ENCODE peak calls at places on chromosomes 16 and 17, in eight cellular contexts. Q is GM23338, D is GM12878, P is H1, C is HCT116, K is SK-N-SH, J is K562, F is HepG2. R is an unnamed sample. For H3K79me2, the result is how much of the 10 kb centered on the place peaks cover.

GRCh38 chr16:86512301-86512859 is 2.1 kb downstream of the FOXF1 start:
- DNase-seq in K (no peak), P (no peak), D (no peak), C (no peak), J (no peak), F (no peak), Q (no peak), R (no peak)

GRCh38 chr16:81261049-81261648 is 22.7 kb downstream of the BCO1 start:
- DNase-seq in K (peak), C (peak), F (peak), Q (peak), D (no peak), P (no peak), J (peak), R (peak)

GRCh38 chr16:30777591-30778297 is 9.3 kb downstream of the ZNF629 start:
- DNase-seq in F (no peak), C (no peak), Q (peak), K (no peak), D (no peak), J (no peak), P (no peak), R (no peak)

GRCh38 chr17:50423553-50424159 is 2.4 kb upstream of the ACSF2 start:
- DNase-seq in F (peak), D (no peak), J (peak), P (no peak), K (no peak), Q (peak), C (peak), R (peak)

GRCh38 chr16:2371421-2371820 is 30.9 kb upstream of the ABCA3 start:
- DNase-seq in K (no peak), F (no peak), J (no peak), P (no peak), C (no peak), Q (no peak), D (no peak), R (peak)

GRCh38 chr16:67885976-67886375 is 1.3 kb downstream of the NRN1L start:
- DNase-seq in F (no peak), P (no peak), J (no peak), C (no peak), D (no peak), K (no peak), Q (no peak), R (no peak)

GRCh38 chr16:47617732-47618131 is 156.6 kb downstream of the PHKB start:
- DNase-seq in P (no peak), C (peak), J (no peak), D (no peak), Q (peak), K (no peak), F (peak), R (no peak)

GRCh38 chr16:14337303-14338191 is 266.4 kb downstream of the MRTFB start:
- DNase-seq in Q (no peak), P (no peak), J (no peak), D (no peak), C (no peak), K (no peak), F (peak), R (no peak)

GRCh38 chr16:72673118-72673517 is 374.8 kb downstream of the ZFHX3 start:
- DNase-seq in F (no peak), J (no peak), Q (peak), K (no peak), C (no peak), D (no peak), P (no peak), R (no peak)

GRCh38 chr16:50548659-50549560 is 714 bp downstream of the NKD1 start:
- DNase-seq in J (no peak), C (no peak), K (peak), P (no peak), Q (peak), D (no peak), F (no peak), R (peak)

GRCh38 chr16:10828851-10829331 is 10.3 kb upstream of the TVP23A start:
- DNase-seq in C (no peak), D (no peak), Q (peak), F (no peak), K (peak), J (no peak), P (no peak), R (peak)

GRCh38 chr17:70268383-70268782 is 99.1 kb downstream of the KCNJ2 start:
- DNase-seq in Q (no peak), J (no peak), D (no peak), K (no peak), P (no peak), F (no peak), C (no peak), R (no peak)

GRCh38 chr16:72769876-72770275 is 278.1 kb downstream of the ZFHX3 start:
- DNase-seq in F (no peak), D (no peak), J (no peak), P (no peak), C (no peak), Q (no peak), K (no peak), R (no peak)

GRCh38 chr17:75130632-75131277 is 787 bp downstream of the NT5C start:
- DNase-seq in J (peak), D (no peak), P (no peak), F (peak), C (peak), Q (peak), K (peak), R (peak)

GRCh38 chr17:67312265-67312664 is 54.1 kb downstream of the PSMD12 start:
- DNase-seq in C (no peak), D (no peak), K (no peak), J (no peak), Q (no peak), F (no peak), P (no peak), R (peak)

DNA sequence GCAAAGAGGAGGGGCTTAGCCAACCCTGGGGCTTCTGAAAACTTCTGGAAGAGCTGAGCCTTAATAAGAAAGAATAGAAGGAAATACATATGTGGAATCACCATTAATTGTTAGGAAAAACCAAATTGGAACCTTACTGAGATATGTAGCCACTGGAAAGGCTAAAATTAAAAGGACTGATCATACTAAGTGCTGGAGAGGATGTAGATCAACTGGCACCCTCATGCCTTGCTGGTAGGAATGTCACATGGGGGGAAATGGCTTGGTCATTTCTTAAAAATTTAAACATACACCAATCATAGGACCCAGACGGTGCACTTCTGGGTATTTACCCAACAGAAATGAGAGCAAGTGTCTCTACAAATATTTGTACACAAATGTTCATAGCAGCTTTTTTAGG is 11.1 kb downstream of the BMERB1 start:
- DNase-seq in D (no peak), K (no peak), Q (no peak), F (no peak), P (no peak), J (no peak), C (no peak), R (no peak)
- H3K79me2 ChIP-seq in D (under half), K (under half), Q (under half), F (under half), P (under half), J (under half), C (under half), R (under half)

GRCh38 chr17:58330997-58331814 is 2.6 kb upstream of the TSPOAP1 start:
- DNase-seq in K (peak), Q (peak), C (no peak), J (peak), F (no peak), D (no peak), P (no peak), R (no peak)

GRCh38 chr17:58328195-58329034 is at the start of gene TSPOAP1:
- DNase-seq in D (peak), K (peak), C (no peak), P (no peak), F (no peak), J (peak), Q (peak), R (no peak)

GRCh38 chr17:58330544-58330996 is 2.0 kb upstream of the TSPOAP1 start:
- DNase-seq in D (no peak), K (peak), P (no peak), F (no peak), C (no peak), J (no peak), Q (no peak), R (no peak)

GRCh38 chr17:58329035-58329807 is 626 bp upstream of the TSPOAP1 start:
- DNase-seq in K (peak), Q (peak), F (peak), J (peak), C (no peak), P (no peak), D (peak), R (no peak)

GRCh38 chr17:58329808-58330543 is 1.4 kb upstream of the TSPOAP1 start:
- DNase-seq in D (peak), P (no peak), J (no peak), K (no peak), Q (no peak), C (no peak), F (no peak), R (no peak)
- TF ChIP-seq POLR2AphosphoS5 in D (peak), P (no peak), J (peak), K (no peak), Q (no peak), C (no peak), F (no peak), R (no peak)

DNA sequence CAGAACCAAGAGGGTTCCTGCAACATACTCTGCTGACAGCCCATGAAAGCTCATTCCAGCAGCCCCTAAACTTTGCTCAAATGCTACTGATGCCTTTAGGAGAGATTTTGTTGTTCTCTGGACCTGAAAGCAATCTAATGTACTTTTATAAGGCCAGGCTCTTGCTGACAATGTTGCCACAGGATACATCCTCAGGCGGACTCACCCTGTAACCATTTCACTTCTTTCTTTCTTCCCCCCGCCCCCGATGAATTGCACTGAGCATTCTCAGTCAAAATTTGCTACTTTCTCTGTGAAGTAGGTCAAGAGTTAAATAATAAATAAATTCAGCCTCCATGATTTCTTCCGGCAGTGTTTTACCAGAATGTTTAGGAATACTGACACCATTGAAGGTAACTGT is 1.5 kb downstream of the GAS7 start:
- DNase-seq in J (no peak), K (no peak), F (no peak), D (no peak), P (no peak), C (no peak), Q (no peak), R (no peak)
- H3K4me3 ChIP-seq in J (no peak), K (no peak), F (no peak), D (no peak), P (no peak), C (no peak), Q (peak), R (no peak)

GRCh38 chr17:80569936-80570335 is 25.3 kb downstream of the RPTOR start:
- DNase-seq in P (no peak), D (no peak), K (no peak), J (no peak), C (no peak), Q (no peak), F (no peak), R (no peak)

GRCh38 chr17:80575057-80575875 is 30.6 kb downstream of the RPTOR start:
- DNase-seq in Q (peak), P (peak), J (peak), F (peak), D (peak), C (peak), K (peak), R (peak)

GRCh38 chr17:80577876-80578275 is 33.2 kb downstream of the RPTOR start:
- DNase-seq in C (no peak), Q (no peak), F (no peak), D (no peak), J (peak), P (no peak), K (no peak), R (no peak)

GRCh38 chr17:80574496-80574895 is 29.9 kb downstream of the RPTOR start:
- DNase-seq in P (no peak), F (no peak), J (no peak), D (no peak), Q (no peak), K (no peak), C (no peak), R (no peak)
- H3K79me2 ChIP-seq in P (under half), F (half or more), J (half or more), D (under half), Q (half or more), K (half or more), C (half or more), R (under half)

DNA sequence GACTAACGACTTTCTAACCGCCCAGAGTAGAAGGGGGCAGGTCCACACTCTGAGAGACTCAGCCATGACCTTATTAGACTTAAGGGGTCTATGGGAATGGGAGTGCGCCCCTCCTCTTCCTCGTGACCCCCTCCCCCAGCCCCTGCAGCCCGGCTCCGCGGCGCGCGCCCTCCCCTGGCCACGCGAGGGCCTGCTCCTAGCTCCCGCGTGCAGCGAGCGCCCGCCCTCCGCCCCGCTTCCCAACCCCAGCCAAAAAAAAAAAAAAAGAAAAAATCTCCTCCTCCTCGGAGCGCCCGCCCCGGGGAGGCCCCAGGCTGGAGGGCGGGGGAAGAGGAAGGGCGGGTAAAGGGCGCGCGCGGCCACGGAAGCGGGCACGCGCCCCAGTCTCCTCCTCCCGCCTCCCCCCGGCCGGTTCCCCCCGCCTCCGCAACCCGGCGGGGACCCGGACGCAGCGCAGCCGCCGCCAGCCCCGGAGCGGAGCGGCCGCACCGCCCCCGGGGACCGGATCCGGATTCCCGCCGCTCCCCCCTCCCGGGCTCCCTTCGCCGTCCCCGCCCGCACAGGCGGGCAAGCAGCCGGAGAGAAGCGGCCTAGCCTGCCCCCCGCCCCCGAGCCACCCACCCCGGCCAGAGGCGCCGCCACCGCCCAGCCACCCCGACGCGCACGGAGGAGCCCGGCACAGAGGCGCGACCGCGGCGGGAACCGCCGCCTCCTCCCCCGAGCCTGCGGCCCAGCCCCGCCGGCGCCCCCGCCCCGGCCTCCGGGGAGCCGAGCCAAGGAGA is 940 bp downstream of the UBTF start:
- DNase-seq in D (no peak), F (peak), P (no peak), C (peak), Q (peak), J (peak), K (peak), R (peak)
- TF ChIP-seq POLR2AphosphoS5 in D (peak), F (no peak), P (no peak), C (peak), Q (no peak), J (no peak), K (no peak), R (peak)

DNA sequence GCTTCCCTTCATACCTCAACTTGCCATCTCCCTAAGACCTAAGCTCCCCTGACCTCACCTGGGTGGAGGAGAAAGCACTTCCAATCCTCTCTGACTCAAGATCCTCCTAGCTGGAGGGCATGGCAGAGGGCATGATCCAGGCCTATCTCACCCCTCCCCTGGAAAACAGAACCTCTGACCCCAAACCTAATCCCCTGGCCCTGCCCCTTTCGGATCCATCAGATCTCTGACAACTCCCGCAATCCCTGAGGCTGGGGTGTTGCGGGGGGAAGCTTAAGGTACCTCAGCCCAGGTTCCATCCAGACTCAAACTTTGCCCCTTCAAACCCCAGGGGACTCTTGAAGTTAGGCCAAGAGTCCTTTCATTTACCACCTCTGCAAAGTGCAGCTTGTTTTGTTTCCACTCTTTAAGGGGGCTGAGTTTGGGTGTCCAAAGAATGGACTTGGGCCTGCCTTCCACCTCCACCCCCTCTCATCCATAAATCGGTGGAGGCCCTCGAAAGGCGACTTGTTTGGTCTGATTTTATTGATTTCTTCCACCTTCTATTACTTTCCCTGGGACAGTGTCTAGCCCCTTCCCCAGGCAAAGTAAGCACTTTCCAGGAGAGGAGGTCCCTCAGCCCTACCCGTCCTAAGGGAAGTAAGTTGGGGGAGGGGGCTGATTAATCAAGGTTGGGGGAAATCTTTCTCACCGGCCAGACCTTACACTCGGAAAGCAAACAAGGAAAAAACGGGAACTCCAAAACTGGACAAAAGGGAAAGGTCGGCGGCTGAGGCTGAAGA is 2.6 kb downstream of the EPOP start:
- DNase-seq in P (no peak), F (no peak), D (no peak), Q (peak), J (no peak), C (no peak), K (no peak), R (no peak)
- H3K4me3 ChIP-seq in P (peak), F (peak), D (no peak), Q (peak), J (no peak), C (no peak), K (no peak), R (no peak)

GRCh38 chr17:30211371-30211770 is 24.1 kb downstream of the SLC6A4 start:
- DNase-seq in Q (no peak), F (no peak), K (no peak), J (no peak), D (no peak), P (no peak), C (no peak), R (no peak)

GRCh38 chr17:30207655-30208054 is 27.8 kb downstream of the SLC6A4 start:
- DNase-seq in J (no peak), P (no peak), F (no peak), C (no peak), Q (no peak), K (peak), D (no peak), R (no peak)

GRCh38 chr17:30210366-30210765 is 25.1 kb downstream of the SLC6A4 start:
- DNase-seq in P (no peak), Q (no peak), C (no peak), F (no peak), D (no peak), J (no peak), K (no peak), R (no peak)

GRCh38 chr17:30210901-30211300 is 24.6 kb downstream of the SLC6A4 start:
- DNase-seq in P (no peak), D (no peak), Q (no peak), C (no peak), J (no peak), F (no peak), K (no peak), R (no peak)

GRCh38 chr17:30208214-30208613 is 27.3 kb downstream of the SLC6A4 start:
- DNase-seq in C (no peak), J (no peak), F (no peak), K (no peak), P (no peak), D (peak), Q (no peak), R (no peak)
- H3K79me2 ChIP-seq in C (under half), J (under half), F (under half), K (under half), P (under half), D (under half), Q (under half), R (under half)

DNA sequence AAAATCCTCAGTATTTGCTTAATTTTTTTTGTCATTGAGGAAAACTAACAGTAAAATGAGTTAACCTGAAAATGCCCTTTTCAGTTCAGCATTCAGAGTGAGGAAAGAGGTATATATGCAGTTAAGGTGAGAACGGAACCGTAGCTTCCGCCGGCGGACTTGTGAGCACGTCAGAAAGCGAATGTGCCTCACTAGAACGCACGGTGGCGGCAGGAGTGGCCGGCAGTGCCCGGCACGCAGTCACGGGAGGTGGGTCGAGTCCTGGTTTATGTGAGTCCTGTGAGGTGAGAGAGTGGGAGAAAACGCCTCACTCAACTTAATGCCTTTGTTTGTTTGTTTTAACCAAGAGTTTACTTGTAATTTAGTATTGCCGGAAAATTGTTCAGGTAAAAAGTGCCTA is 6.1 kb downstream of the SEC14L1 start:
- DNase-seq in C (no peak), K (no peak), J (no peak), Q (peak), F (no peak), D (no peak), P (no peak), R (no peak)
- TF ChIP-seq POLR2AphosphoS5 in C (no peak), K (no peak), J (no peak), Q (no peak), F (no peak), D (peak), P (no peak), R (peak)

GRCh38 chr16:59905628-59906027 is 1171.5 kb upstream of the GOT2 start:
- DNase-seq in F (no peak), J (no peak), P (no peak), D (no peak), C (no peak), K (no peak), Q (no peak), R (no peak)
- H3K4me3 ChIP-seq in F (no peak), J (no peak), P (no peak), D (no peak), C (no peak), K (no peak), Q (no peak), R (no peak)